ENCODE peak calls at places on chromosomes 7 and 10, in four cellular contexts. H is skeletal muscle cell, A is upper lobe of right lung, I is SJSA1. S is an unnamed sample.

GRCh38 chr7:44218418-44219201 is 17.8 kb downstream of the YKT6 start:
- DNase-seq in A (peak), H (no peak), I (no peak), S (no peak)

GRCh38 chr10:19546224-19546623 is 270.0 kb upstream of the PLXDC2 start:
- DNase-seq in A (no peak), I (no peak), H (no peak), S (no peak)

GRCh38 chr10:82288461-82288881 is 413.5 kb downstream of the NRG3 start:
- DNase-seq in I (no peak), A (no peak), H (peak), S (peak)

GRCh38 chr10:114932225-114932624 is 5.8 kb upstream of the TRUB1 start:
- DNase-seq in I (no peak), A (no peak), H (no peak), S (no peak)

GRCh38 chr10:63487990-63488389 is 22.2 kb upstream of the JMJD1C start:
- DNase-seq in I (no peak), A (no peak), H (no peak), S (no peak)

GRCh38 chr10:64731016-64731415 is 1209.8 kb downstream of the REEP3 start:
- DNase-seq in A (no peak), H (no peak), I (no peak), S (peak)

GRCh38 chr7:66617295-66617694 is 11.4 kb upstream of the KCTD7 start:
- DNase-seq in H (no peak), A (no peak), I (no peak), S (no peak)

GRCh38 chr7:157404845-157405481 is 68.2 kb downstream of the DNAJB6 start:
- DNase-seq in H (peak), A (peak), I (no peak), S (no peak)

GRCh38 chr7:137480824-137481365 is 137.4 kb upstream of the PTN start:
- DNase-seq in A (no peak), I (no peak), H (peak), S (no peak)

GRCh38 chr10:87928996-87929395 is 65.6 kb downstream of the PTEN start:
- DNase-seq in H (no peak), I (no peak), A (no peak), S (no peak)

GRCh38 chr10:105188737-105189463 is 547.8 kb downstream of the SORCS3 start:
- DNase-seq in H (no peak), A (no peak), I (no peak), S (peak)

GRCh38 chr10:54815583-54815982 is 14.6 kb upstream of the PCDH15 start:
- DNase-seq in I (no peak), H (no peak), A (no peak), S (no peak)

GRCh38 chr10:70478191-70479160 is at the start of gene PALD1:
- DNase-seq in H (no peak), A (peak), I (no peak), S (no peak)

GRCh38 chr10:7773845-7774801 is 13.7 kb downstream of the KIN start:
- DNase-seq in I (no peak), H (no peak), A (peak), S (no peak)

GRCh38 chr7:157785021-157785441 is 448.2 kb downstream of the DNAJB6 start:
- DNase-seq in A (no peak), I (no peak), H (no peak), S (no peak)

GRCh38 chr7:84317536-84317935 is 122.9 kb upstream of the SEMA3A start:
- DNase-seq in H (no peak), I (no peak), A (no peak), S (no peak)

GRCh38 chr10:91582063-91582673 is 50.7 kb downstream of the PPP1R3C start:
- DNase-seq in H (no peak), A (no peak), I (no peak), S (no peak)

GRCh38 chr7:98879198-98879988 is 1.1 kb downstream of the TRRAP start:
- DNase-seq in A (peak), I (no peak), H (no peak), S (peak)

GRCh38 chr10:124671486-124672075 is 72.6 kb downstream of the FAM53B start:
- DNase-seq in I (no peak), H (no peak), A (no peak), S (no peak)

GRCh38 chr10:93006435-93007039 is 54.1 kb upstream of the CYP26C1 start:
- DNase-seq in I (no peak), A (no peak), H (peak), S (no peak)

GRCh38 chr7:28739826-28740225 is 218.3 kb downstream of the TRIL start:
- DNase-seq in H (no peak), I (no peak), A (no peak), S (no peak)

GRCh38 chr7:138951953-138952352 is 29.2 kb downstream of the KIAA1549 start:
- DNase-seq in I (no peak), H (no peak), A (no peak), S (peak)

GRCh38 chr10:9157656-9158055 is 1103.2 kb downstream of the GATA3 start:
- DNase-seq in I (no peak), A (no peak), H (no peak), S (no peak)

GRCh38 chr10:89263531-89263930 is 12.0 kb upstream of the LIPA start:
- DNase-seq in A (no peak), I (no peak), H (no peak), S (no peak)

GRCh38 chr10:118953999-118954398 is 75.5 kb upstream of the NANOS1 start:
- DNase-seq in H (no peak), A (no peak), I (no peak), S (no peak)

GRCh38 chr10:62934258-62934657 is 118.1 kb upstream of the EGR2 start:
- DNase-seq in I (no peak), H (no peak), A (no peak), S (no peak)

GRCh38 chr7:113548561-113548960 is 370.2 kb downstream of the PPP1R3A start:
- DNase-seq in A (no peak), I (no peak), H (no peak), S (peak)

GRCh38 chr7:98935811-98936210 is 57.5 kb downstream of the TRRAP start:
- DNase-seq in H (no peak), A (no peak), I (no peak), S (no peak)

GRCh38 chr7:47228386-47229014 is 353.4 kb downstream of the TNS3 start:
- DNase-seq in A (no peak), I (no peak), H (no peak), S (no peak)

GRCh38 chr7:82223580-82223979 is 220.0 kb downstream of the CACNA2D1 start:
- DNase-seq in H (no peak), I (no peak), A (no peak), S (no peak)

DNA sequence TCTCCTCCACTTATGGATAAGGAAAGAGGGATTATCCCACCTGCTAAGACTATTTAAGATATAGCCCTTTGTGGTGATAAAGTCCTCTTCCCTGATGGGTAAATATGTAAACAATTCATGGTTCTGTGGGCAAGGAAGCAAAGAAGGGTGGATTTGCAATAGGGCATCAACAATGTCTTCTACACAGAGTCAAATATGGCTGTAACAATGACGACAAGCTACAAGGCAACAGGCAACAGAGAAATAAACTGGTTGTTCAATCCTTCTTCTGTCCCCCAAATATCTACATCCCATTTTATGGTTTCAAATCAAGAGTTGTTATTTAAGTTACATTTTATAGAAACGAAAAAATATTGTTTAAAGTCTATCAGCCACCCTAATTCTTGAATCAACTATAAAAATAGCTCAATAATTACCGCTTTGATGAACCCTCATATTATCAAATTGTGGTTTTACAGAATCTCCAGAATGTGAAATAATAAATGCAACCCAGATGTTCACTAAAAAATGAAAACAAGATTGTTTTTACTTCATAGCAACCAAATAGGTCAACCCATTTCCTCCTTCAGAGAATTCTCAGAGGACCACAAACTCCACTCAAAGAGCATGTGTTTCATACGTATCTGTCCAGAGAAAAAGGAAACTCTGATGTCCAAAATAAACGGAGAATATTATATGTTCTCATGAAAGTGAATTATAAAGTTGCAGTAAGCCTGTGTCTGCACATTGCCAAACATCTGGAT is 13.8 kb downstream of the CYTH3 start:
- DNase-seq in I (no peak), A (no peak), H (peak), S (no peak)
- H3K4me3 ChIP-seq in I (no peak), A (no peak), H (no peak), S (no peak)

GRCh38 chr7:41955475-41956243 is 252.8 kb upstream of the INHBA start:
- DNase-seq in I (peak), A (peak), H (peak), S (peak)

GRCh38 chr7:41956712-41957111 is 253.8 kb upstream of the INHBA start:
- DNase-seq in H (no peak), A (no peak), I (no peak), S (no peak)

DNA sequence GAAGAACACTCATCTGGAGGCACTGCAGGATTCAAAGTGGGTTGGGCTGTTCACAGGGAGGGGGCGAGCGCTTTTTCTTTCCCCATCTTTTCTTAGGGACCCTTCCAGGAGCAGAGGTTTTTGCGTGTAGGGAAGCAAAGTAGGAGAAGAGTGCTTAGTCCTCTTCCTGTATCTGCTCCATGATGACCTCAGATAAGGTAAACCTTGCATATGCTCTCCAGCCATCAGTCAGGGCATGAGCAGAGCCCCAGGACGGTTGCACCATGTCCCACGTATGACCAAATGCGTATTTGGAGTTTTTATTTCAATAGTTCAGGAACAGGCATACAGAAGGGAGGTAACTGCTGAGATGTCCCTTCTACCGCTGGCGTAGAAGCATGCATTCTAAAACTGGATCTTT is 253.4 kb upstream of the INHBA start:
- DNase-seq in H (no peak), I (no peak), A (no peak), S (no peak)
- H3K4me3 ChIP-seq in H (peak), I (no peak), A (no peak), S (no peak)

GRCh38 chr10:42753507-42754154 is 29.0 kb upstream of the BMS1 start:
- DNase-seq in I (no peak), A (no peak), H (no peak), S (no peak)

GRCh38 chr10:42754155-42755027 is 28.2 kb upstream of the BMS1 start:
- DNase-seq in A (peak), I (no peak), H (no peak), S (no peak)

GRCh38 chr10:42755028-42755451 is 27.6 kb upstream of the BMS1 start:
- DNase-seq in I (no peak), A (no peak), H (no peak), S (no peak)

GRCh38 chr10:42755591-42756093 is 27.0 kb upstream of the BMS1 start:
- DNase-seq in H (no peak), I (no peak), A (no peak), S (no peak)

GRCh38 chr10:42753126-42753506 is 29.5 kb upstream of the BMS1 start:
- DNase-seq in A (peak), H (peak), I (peak), S (no peak)
- H3K4me3 ChIP-seq in A (peak), H (peak), I (no peak), S (peak)

GRCh38 chr10:52316500-52316899 is 2.4 kb downstream of the DKK1 start:
- DNase-seq in I (no peak), A (no peak), H (no peak), S (no peak)

GRCh38 chr10:52318136-52318810 is 4.2 kb downstream of the DKK1 start:
- DNase-seq in A (no peak), H (peak), I (peak), S (no peak)

GRCh38 chr10:52319926-52320325 is 5.8 kb downstream of the DKK1 start:
- DNase-seq in A (no peak), I (no peak), H (no peak), S (no peak)

GRCh38 chr10:52316005-52316404 is 1.9 kb downstream of the DKK1 start:
- DNase-seq in A (no peak), H (no peak), I (no peak), S (no peak)

DNA sequence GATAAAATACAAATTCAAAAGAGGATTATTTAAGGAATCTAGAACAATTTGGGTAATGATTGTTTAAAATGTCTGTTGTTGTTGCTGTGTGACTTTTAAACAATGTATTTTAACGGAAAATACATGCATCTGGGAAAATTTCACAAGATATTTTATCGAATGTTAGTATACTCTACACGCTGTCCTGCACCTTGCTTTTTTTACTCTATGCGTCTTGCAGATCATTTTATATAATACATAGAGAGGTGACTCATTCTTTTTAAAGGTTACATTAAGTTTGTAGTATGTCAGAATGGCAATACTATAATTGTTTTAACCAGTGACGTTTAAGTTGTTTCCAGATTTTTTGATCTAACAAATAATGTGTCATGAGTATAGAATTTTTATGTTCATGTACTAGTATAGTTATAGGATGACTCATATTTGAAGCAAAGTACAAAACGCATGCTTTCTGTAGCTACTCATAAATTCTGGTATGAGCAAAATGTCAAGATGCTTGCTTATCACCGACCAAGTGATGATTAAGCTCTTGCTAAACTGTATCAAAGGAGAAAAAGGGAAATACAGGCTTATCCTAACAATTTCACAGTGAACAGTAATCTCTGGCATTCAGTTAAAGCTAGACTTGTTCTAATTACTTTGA is 4.9 kb downstream of the DKK1 start:
- DNase-seq in A (no peak), I (no peak), H (peak), S (no peak)
- H3K4me3 ChIP-seq in A (no peak), I (no peak), H (no peak), S (no peak)

GRCh38 chr10:96511044-96511945 is 2.4 kb downstream of the TLL2 start:
- DNase-seq in A (no peak), H (no peak), I (no peak), S (no peak)

GRCh38 chr10:96512524-96512991 is 1.2 kb downstream of the TLL2 start:
- DNase-seq in I (no peak), A (no peak), H (no peak), S (no peak)

GRCh38 chr10:96516337-96516736 is 2.6 kb upstream of the TLL2 start:
- DNase-seq in I (no peak), H (no peak), A (no peak), S (no peak)

GRCh38 chr10:96513686-96514551 is at the start of gene TLL2:
- DNase-seq in H (peak), A (peak), I (peak), S (no peak)

DNA sequence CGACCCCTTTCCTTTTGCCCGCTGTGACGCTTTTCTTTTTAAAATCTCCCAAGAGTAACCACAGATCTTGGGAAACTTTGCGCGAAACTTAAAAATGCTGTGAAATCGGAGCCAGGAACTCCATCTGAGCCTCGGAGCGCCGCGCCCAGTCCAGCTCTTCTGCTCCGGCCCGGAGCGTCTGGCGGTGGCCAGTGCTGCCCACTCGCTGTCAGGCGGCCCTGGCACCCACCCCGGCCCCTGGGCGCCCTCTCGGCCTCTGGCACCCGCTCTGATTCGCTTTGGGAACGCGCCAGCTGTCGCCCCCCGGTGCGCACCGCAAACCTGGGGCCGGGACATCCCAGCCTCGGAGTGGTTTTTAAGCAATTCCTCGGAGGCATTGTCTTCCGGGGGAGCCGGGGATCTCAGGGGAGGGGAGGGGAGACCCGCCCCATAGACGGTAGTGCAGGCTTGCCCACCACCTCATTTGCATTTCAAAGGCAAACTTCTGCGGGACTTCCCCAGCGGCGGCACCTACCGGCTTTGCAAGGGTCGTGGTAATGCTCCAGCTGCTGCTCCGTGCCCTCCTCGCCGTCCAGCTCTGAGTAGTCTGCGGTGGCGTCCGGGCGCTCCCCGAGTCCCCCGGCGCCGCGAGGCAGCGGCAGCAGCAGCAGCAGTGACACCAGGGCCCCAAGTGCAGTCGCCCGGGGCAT is 585 bp downstream of the TLL2 start:
- DNase-seq in H (no peak), A (no peak), I (no peak), S (no peak)
- H3K4me3 ChIP-seq in H (peak), A (peak), I (peak), S (peak)

GRCh38 chr7:97004931-97005763 is at the start of gene DLX6:
- DNase-seq in H (no peak), A (no peak), I (peak), S (no peak)
- H3K4me3 ChIP-seq in H (peak), A (peak), I (peak), S (peak)

GRCh38 chr10:6738464-6738824 is 158.4 kb upstream of the PRKCQ start:
- DNase-seq in A (no peak), H (no peak), I (no peak), S (peak)

GRCh38 chr10:6739530-6740174 is 159.6 kb upstream of the PRKCQ start:
- DNase-seq in H (no peak), A (no peak), I (no peak), S (no peak)

GRCh38 chr10:6734286-6734685 is 154.2 kb upstream of the PRKCQ start:
- DNase-seq in A (no peak), H (no peak), I (no peak), S (no peak)

GRCh38 chr10:6737080-6737641 is 157.1 kb upstream of the PRKCQ start:
- DNase-seq in A (no peak), I (no peak), H (no peak), S (peak)

DNA sequence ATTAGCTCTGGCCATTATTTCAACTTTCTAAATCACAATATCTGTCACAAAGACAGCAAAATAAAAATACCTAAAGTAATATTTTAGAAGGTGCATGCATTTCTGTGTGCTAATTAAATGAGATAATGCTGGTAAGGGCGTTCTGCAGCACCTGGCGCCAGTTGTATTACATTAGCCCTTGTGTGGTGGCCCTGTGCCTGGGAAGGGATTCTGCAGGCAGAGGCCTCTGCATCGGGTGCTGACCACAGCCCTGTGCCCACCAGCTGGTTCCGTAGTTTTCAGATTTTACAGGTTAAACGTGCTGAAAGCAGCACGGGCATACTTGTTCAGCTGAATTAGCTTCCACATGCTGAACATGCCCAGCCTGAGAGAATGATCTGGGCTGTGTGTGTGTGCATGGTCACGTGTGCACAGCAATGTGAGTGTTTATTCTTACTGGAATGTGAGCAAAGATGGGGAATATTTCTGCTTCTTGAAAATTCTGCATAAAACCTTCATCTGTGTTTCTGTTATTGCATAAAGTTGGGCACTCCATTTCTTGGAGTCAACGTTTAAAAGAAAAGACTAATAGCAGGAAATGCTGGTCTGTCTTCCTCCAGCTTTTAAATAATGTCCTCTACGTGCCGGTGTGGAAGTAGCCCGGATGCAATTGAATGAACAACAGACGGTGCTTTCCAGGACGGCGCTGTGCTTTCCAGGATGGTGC is 157.8 kb upstream of the PRKCQ start:
- DNase-seq in I (no peak), A (no peak), H (no peak), S (peak)
- H3K4me3 ChIP-seq in I (peak), A (no peak), H (peak), S (peak)